ENCODE peak calls at places on chromosome 2, in seven cellular contexts. S is Caco-2, F is A673, I is PC-3, E is cardiac fibroblast, J is adrenal gland, K is H9. W is an unnamed sample.

GRCh38 chr2:218897394-218898108 is 16.9 kb downstream of the WNT10A start:
- DNase-seq in K (peak), J (no peak), I (no peak), E (no peak), F (no peak), S (peak), W (no peak)

GRCh38 chr2:122831644-122832043 is 1076.2 kb downstream of the TSN start:
- DNase-seq in E (peak), I (peak), F (no peak), S (no peak), J (no peak), K (no peak), W (no peak)

GRCh38 chr2:63058149-63058741 is 7.6 kb downstream of the OTX1 start:
- DNase-seq in F (peak), J (no peak), S (no peak), E (peak), K (peak), I (no peak), W (no peak)

GRCh38 chr2:170408461-170409163 is 230.7 kb downstream of the MYO3B start:
- DNase-seq in I (no peak), E (no peak), K (peak), S (no peak), F (no peak), J (no peak), W (no peak)

GRCh38 chr2:173568054-173568453 is 213.4 kb downstream of the CDCA7 start:
- DNase-seq in F (peak), J (no peak), S (peak), E (peak), I (peak), K (peak), W (no peak)

GRCh38 chr2:75221872-75222271 is 22.6 kb upstream of the TACR1 start:
- DNase-seq in E (peak), I (peak), K (no peak), S (no peak), F (no peak), J (no peak), W (no peak)

GRCh38 chr2:57022496-57022895 is 838.7 kb downstream of the CCDC85A start:
- DNase-seq in S (no peak), J (no peak), E (no peak), I (no peak), F (no peak), K (peak), W (no peak)

GRCh38 chr2:83055338-83056010 is 1403.6 kb downstream of the SUCLG1 start:
- DNase-seq in F (no peak), S (no peak), E (peak), J (no peak), I (peak), K (no peak), W (no peak)

GRCh38 chr2:163182764-163183354 is 344.3 kb upstream of the KCNH7 start:
- DNase-seq in K (no peak), F (peak), J (no peak), S (no peak), E (peak), I (peak), W (no peak)

GRCh38 chr2:214543386-214543955 is 132.6 kb downstream of the VWC2L start:
- DNase-seq in F (no peak), J (no peak), I (peak), E (peak), S (no peak), K (no peak), W (no peak)

GRCh38 chr2:3041841-3042600 is 335.6 kb downstream of the EIPR1 start:
- DNase-seq in F (no peak), E (peak), J (peak), I (no peak), S (no peak), K (no peak), W (no peak)

GRCh38 chr2:150165479-150165878 is 322.0 kb downstream of the RND3 start:
- DNase-seq in I (no peak), F (no peak), J (no peak), K (no peak), E (no peak), S (no peak), W (no peak)

GRCh38 chr2:189633392-189633811 is 27.9 kb upstream of the ASNSD1 start:
- DNase-seq in I (peak), E (peak), S (no peak), F (peak), J (peak), K (no peak), W (no peak)
- TF ChIP-seq CTCF in I (peak), E (peak), S (peak), F (peak), J (peak), K (peak), W (no peak)

DNA sequence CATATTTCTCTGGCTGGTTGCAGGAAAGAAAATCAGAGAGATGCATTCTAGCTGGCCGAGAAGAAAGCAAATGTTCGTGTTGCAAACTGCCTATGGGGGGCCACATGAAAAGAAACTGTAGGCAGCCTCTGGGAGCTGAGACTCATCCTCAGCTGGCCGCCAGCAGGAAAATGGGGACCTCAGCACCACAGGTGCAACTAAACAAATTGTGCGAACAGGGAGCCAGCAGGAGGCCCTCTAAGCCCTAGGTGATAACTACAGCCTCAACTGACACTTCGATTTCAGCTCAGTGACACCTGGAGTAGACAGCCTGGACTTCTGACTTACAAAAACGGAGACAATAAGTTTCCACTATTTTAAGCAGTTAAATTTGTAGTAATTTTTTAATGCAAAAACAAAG is 107.3 kb downstream of the DTNB start:
- DNase-seq in S (no peak), J (no peak), I (no peak), K (no peak), F (no peak), E (no peak), W (no peak)
- TF ChIP-seq CTCF in S (no peak), J (no peak), I (no peak), K (no peak), F (no peak), E (no peak), W (no peak)

DNA sequence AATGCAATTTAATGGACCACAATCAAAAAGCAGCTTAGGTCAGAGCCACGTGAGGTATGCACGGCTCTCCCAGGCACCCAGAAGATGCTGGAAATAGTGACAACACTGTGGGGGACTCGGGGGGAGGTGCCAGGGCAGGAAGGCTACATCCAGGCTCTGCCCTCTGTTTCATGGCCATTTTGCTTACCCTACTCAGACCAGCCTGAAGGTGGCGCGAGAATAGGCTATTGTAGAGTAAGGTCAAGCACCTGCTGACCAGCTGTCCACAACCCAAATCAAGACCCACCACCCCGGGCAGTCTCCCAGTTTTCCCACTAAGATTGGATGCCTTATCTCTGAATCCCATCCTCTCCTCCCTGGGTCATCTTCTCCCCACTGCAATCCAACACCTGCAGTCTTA is 115.7 kb downstream of the VIT start:
- DNase-seq in K (peak), E (no peak), I (peak), S (no peak), J (no peak), F (no peak), W (no peak)
- TF ChIP-seq CTCF in K (peak), E (peak), I (peak), S (peak), J (no peak), F (peak), W (no peak)

GRCh38 chr2:148966432-148966758 is 72.1 kb upstream of the LYPD6B start:
- DNase-seq in F (no peak), S (no peak), K (no peak), I (no peak), J (no peak), E (no peak), W (no peak)

GRCh38 chr2:148965596-148966431 is 72.7 kb upstream of the LYPD6B start:
- DNase-seq in S (no peak), J (no peak), K (no peak), I (no peak), F (no peak), E (no peak), W (no peak)

GRCh38 chr2:148968776-148969175 is 69.7 kb upstream of the LYPD6B start:
- DNase-seq in I (no peak), K (no peak), F (no peak), J (no peak), S (no peak), E (no peak), W (no peak)

GRCh38 chr2:148967056-148967455 is 71.4 kb upstream of the LYPD6B start:
- DNase-seq in E (no peak), J (no peak), K (no peak), S (no peak), F (no peak), I (no peak), W (no peak)

DNA sequence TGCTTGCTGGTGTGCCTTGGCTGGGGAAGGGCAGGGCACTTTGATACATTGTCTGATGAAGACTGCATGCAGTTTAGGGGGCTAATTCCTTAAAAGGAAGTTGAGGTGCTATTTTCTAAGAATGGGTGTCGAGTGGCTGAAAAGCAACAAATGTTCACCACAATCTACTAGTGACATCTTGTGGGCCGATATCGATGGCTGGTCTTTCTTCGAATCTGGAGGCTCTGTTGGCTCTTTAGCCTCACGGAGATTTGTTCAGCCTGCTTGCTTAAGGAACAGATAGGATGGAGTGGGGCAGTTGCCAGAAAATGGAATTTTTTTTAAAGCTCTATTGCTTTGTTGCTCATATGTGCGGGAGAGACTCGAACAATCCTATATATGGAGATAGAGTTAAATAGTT is 71.0 kb upstream of the LYPD6B start:
- DNase-seq in F (no peak), K (no peak), J (no peak), S (no peak), I (no peak), E (peak), W (no peak)
- TF ChIP-seq CTCF in F (peak), K (no peak), J (no peak), S (no peak), I (no peak), E (no peak), W (no peak)

DNA sequence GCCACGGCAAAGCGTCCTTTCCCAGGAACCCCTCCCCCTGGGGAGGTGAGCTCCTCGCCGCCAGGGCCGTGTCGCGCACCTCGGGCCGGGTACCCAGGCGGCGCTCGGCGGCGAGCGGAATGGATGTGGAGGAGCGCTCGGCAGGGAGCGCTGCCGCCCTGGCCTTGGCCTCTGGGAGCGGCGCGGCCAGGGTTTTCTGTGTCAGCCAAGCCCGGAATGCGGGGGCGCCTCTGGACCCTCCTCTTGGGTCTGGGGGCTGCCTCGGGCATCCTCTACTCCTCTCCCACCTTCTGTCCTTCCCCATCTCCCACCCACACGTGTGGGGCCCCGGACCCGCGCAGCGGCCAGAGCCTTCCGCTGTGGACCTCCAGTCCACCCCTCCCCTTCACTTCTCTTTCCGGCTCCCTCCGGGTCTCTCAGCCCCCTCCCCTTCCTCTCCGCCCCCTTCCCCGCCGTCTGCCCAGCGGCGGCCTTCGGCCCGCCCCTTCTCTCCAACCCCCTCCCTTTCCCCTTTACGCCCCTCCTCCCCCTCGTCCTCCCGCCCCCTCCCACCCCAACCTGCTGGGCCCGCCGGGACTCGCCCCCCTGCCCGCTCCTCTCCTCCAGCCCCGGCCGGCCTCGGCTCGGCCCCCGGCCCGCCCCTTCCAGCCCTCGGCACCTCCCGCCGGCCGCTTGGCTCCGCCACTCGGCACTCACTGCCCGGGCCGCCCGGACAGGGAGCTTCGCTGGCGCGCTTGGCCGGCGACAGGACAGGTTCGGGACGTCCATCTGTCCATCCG is at the start of gene MERTK:
- DNase-seq in I (peak), S (peak), F (peak), J (peak), K (peak), E (peak), W (peak)
- TF ChIP-seq CTCF in I (peak), S (peak), F (peak), J (peak), K (peak), E (peak), W (no peak)

GRCh38 chr2:191839918-191840804 is 6.7 kb downstream of the CAVIN2 start:
- DNase-seq in I (no peak), E (no peak), F (no peak), S (no peak), J (no peak), K (no peak), W (no peak)
- TF ChIP-seq CTCF in I (peak), E (no peak), F (no peak), S (no peak), J (no peak), K (peak), W (no peak)

GRCh38 chr2:223457301-223457700 is 144.9 kb downstream of the SCG2 start:
- DNase-seq in I (no peak), K (no peak), S (no peak), E (no peak), J (no peak), F (no peak), W (no peak)

GRCh38 chr2:223464071-223464470 is 138.1 kb downstream of the SCG2 start:
- DNase-seq in I (no peak), E (peak), S (no peak), F (no peak), K (no peak), J (no peak), W (no peak)

GRCh38 chr2:223460774-223461211 is 141.4 kb downstream of the SCG2 start:
- DNase-seq in E (peak), S (no peak), K (no peak), I (peak), J (no peak), F (peak), W (no peak)

GRCh38 chr2:223459328-223459939 is 142.7 kb downstream of the SCG2 start:
- DNase-seq in K (no peak), J (no peak), F (peak), S (no peak), I (peak), E (peak), W (no peak)
- TF ChIP-seq CTCF in K (peak), J (peak), F (peak), S (peak), I (peak), E (peak), W (no peak)

GRCh38 chr2:16630463-16630862 is 35.2 kb downstream of the CYRIA start:
- DNase-seq in I (no peak), E (no peak), K (no peak), J (no peak), S (no peak), F (no peak), W (no peak)
- TF ChIP-seq CTCF in I (no peak), E (no peak), K (no peak), J (peak), S (no peak), F (no peak), W (no peak)